ENCODE peak calls at places on chromosomes 4 and X, in seven cellular contexts. One of them, this sample, is unnamed.

GRCh38 chr4:129822708-129823504 is 727.0 kb downstream of the C4orf33 start:
- DNase-seq in stomach: no peak
- DNase-seq in right atrium auricular region: peak
- DNase-seq in H1: no peak
- DNase-seq in breast epithelium: no peak
- DNase-seq in activated B cell treated with CpG ODN at 0.5 μM for 24 hours: no peak
- DNase-seq in hepatocyte: peak
- DNase-seq in this sample: no peak

GRCh38 chrX:97332963-97333362 is 449.3 kb downstream of the RPA4 start:
- DNase-seq in stomach: no peak
- DNase-seq in right atrium auricular region: no peak
- DNase-seq in H1: no peak
- DNase-seq in breast epithelium: no peak
- DNase-seq in activated B cell treated with CpG ODN at 0.5 μM for 24 hours: no peak
- DNase-seq in hepatocyte: no peak
- DNase-seq in this sample: no peak

GRCh38 chrX:27186671-27187070 is 276.5 kb downstream of the PPP4R3C start:
- DNase-seq in stomach: no peak
- DNase-seq in right atrium auricular region: no peak
- DNase-seq in H1: no peak
- DNase-seq in breast epithelium: no peak
- DNase-seq in activated B cell treated with CpG ODN at 0.5 μM for 24 hours: no peak
- DNase-seq in hepatocyte: peak
- DNase-seq in this sample: no peak

GRCh38 chr4:133623847-133624246 is 474.8 kb downstream of the PCDH10 start:
- DNase-seq in stomach: no peak
- DNase-seq in right atrium auricular region: no peak
- DNase-seq in H1: no peak
- DNase-seq in breast epithelium: no peak
- DNase-seq in activated B cell treated with CpG ODN at 0.5 μM for 24 hours: no peak
- DNase-seq in hepatocyte: no peak
- DNase-seq in this sample: no peak

GRCh38 chr4:15695240-15695699 is 7.6 kb upstream of the BST1 start:
- DNase-seq in stomach: no peak
- DNase-seq in right atrium auricular region: no peak
- DNase-seq in H1: no peak
- DNase-seq in breast epithelium: no peak
- DNase-seq in activated B cell treated with CpG ODN at 0.5 μM for 24 hours: no peak
- DNase-seq in hepatocyte: no peak
- DNase-seq in this sample: no peak

GRCh38 chr4:1417522-1418390 is 11.5 kb upstream of the NKX1-1 start:
- DNase-seq in stomach: peak
- DNase-seq in right atrium auricular region: peak
- DNase-seq in H1: peak
- DNase-seq in breast epithelium: no peak
- DNase-seq in activated B cell treated with CpG ODN at 0.5 μM for 24 hours: no peak
- DNase-seq in hepatocyte: no peak
- DNase-seq in this sample: peak

GRCh38 chr4:15040916-15041463 is 38.7 kb downstream of the CPEB2 start:
- DNase-seq in stomach: no peak
- DNase-seq in right atrium auricular region: no peak
- DNase-seq in H1: no peak
- DNase-seq in breast epithelium: no peak
- DNase-seq in activated B cell treated with CpG ODN at 0.5 μM for 24 hours: no peak
- DNase-seq in hepatocyte: no peak
- DNase-seq in this sample: no peak

GRCh38 chr4:177008071-177008835 is 215.5 kb upstream of the VEGFC start:
- DNase-seq in stomach: no peak
- DNase-seq in right atrium auricular region: no peak
- DNase-seq in H1: no peak
- DNase-seq in breast epithelium: no peak
- DNase-seq in activated B cell treated with CpG ODN at 0.5 μM for 24 hours: no peak
- DNase-seq in hepatocyte: no peak
- DNase-seq in this sample: no peak

GRCh38 chr4:24924309-24924781 is 11.5 kb upstream of the CCDC149 start:
- DNase-seq in stomach: no peak
- DNase-seq in right atrium auricular region: no peak
- DNase-seq in H1: no peak
- DNase-seq in breast epithelium: no peak
- DNase-seq in activated B cell treated with CpG ODN at 0.5 μM for 24 hours: no peak
- DNase-seq in hepatocyte: peak
- DNase-seq in this sample: no peak

GRCh38 chr4:62399242-62399641 is 1199.1 kb downstream of the ADGRL3 start:
- DNase-seq in stomach: no peak
- DNase-seq in right atrium auricular region: no peak
- DNase-seq in H1: no peak
- DNase-seq in breast epithelium: no peak
- DNase-seq in activated B cell treated with CpG ODN at 0.5 μM for 24 hours: no peak
- DNase-seq in hepatocyte: no peak
- DNase-seq in this sample: no peak

GRCh38 chr4:101393256-101393655 is 45.9 kb upstream of the PPP3CA start:
- DNase-seq in stomach: no peak
- DNase-seq in right atrium auricular region: no peak
- DNase-seq in H1: no peak
- DNase-seq in breast epithelium: no peak
- DNase-seq in activated B cell treated with CpG ODN at 0.5 μM for 24 hours: no peak
- DNase-seq in hepatocyte: peak
- DNase-seq in this sample: no peak

GRCh38 chr4:151864068-151864467 is 103.3 kb upstream of the GATB start:
- DNase-seq in stomach: no peak
- DNase-seq in right atrium auricular region: no peak
- DNase-seq in H1: no peak
- DNase-seq in breast epithelium: no peak
- DNase-seq in activated B cell treated with CpG ODN at 0.5 μM for 24 hours: no peak
- DNase-seq in hepatocyte: no peak
- DNase-seq in this sample: no peak
- TF ChIP-seq CTCF in stomach: no peak
- TF ChIP-seq CTCF in right atrium auricular region: no peak
- TF ChIP-seq CTCF in H1: no peak
- TF ChIP-seq CTCF in breast epithelium: no peak
- TF ChIP-seq CTCF in activated B cell treated with CpG ODN at 0.5 μM for 24 hours: no peak
- TF ChIP-seq CTCF in hepatocyte: no peak
- TF ChIP-seq CTCF in this sample: no peak

GRCh38 chrX:44891642-44892041 is 18.7 kb downstream of the KDM6A start:
- DNase-seq in stomach: peak
- DNase-seq in right atrium auricular region: no peak
- DNase-seq in H1: no peak
- DNase-seq in breast epithelium: no peak
- DNase-seq in activated B cell treated with CpG ODN at 0.5 μM for 24 hours: no peak
- DNase-seq in hepatocyte: no peak
- DNase-seq in this sample: no peak
- TF ChIP-seq CTCF in stomach: no peak
- TF ChIP-seq CTCF in right atrium auricular region: no peak
- TF ChIP-seq CTCF in H1: no peak
- TF ChIP-seq CTCF in breast epithelium: no peak
- TF ChIP-seq CTCF in activated B cell treated with CpG ODN at 0.5 μM for 24 hours: no peak
- TF ChIP-seq CTCF in hepatocyte: no peak
- TF ChIP-seq CTCF in this sample: no peak

DNA sequence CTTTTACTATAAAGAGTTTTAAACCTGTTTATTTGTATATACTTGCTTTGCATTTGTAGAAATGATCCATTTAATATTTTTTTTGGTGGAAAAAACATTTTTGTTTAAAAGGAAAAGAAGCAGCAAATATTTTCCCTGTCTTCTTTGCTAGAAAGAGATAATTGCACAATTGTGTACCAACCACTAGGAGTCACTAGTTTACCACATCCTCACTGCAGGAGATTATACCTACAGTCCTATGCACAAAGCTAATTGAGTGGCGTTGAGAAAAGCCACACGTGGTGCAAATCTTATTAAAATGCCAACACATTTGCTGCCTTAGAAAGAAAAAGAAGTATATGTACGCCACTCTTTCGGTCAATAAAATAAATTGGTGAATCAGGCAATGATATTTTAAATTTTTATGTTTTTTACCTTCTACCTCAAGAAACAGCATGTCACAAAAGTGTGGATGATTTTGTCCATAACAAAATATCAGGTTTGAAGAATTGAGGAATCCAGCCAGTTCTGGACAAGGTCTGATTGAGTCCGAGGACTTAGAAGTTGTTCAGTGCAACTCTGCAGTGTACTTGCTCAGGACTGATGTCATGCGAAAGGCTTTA is 102.9 kb downstream of the GRXCR1 start:
- DNase-seq in stomach: no peak
- DNase-seq in right atrium auricular region: no peak
- DNase-seq in H1: no peak
- DNase-seq in breast epithelium: no peak
- DNase-seq in activated B cell treated with CpG ODN at 0.5 μM for 24 hours: no peak
- DNase-seq in hepatocyte: peak
- DNase-seq in this sample: no peak
- TF ChIP-seq CTCF in stomach: peak
- TF ChIP-seq CTCF in right atrium auricular region: no peak
- TF ChIP-seq CTCF in H1: peak
- TF ChIP-seq CTCF in breast epithelium: peak
- TF ChIP-seq CTCF in activated B cell treated with CpG ODN at 0.5 μM for 24 hours: no peak
- TF ChIP-seq CTCF in hepatocyte: peak
- TF ChIP-seq CTCF in this sample: peak

DNA sequence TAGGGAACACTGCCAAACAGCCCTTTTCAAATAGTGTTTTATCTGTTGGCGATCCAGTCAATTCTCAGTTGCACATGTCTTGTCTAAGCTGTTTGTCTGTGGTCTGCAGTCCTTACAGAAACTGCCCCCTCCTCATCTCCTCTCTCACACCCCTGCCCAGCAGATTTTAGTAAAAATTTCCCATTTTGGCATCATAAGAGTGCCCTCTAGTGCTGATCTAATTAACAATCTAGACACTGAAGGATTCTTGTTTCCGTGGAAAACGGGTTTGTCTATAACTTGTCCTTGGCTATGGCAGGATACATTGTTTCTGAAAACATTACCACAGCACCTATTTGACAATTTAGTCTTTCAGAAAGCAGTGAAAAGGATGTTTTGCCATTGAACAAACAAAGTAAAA is 227.2 kb upstream of the MBNL3 start:
- DNase-seq in stomach: no peak
- DNase-seq in right atrium auricular region: no peak
- DNase-seq in H1: no peak
- DNase-seq in breast epithelium: no peak
- DNase-seq in activated B cell treated with CpG ODN at 0.5 μM for 24 hours: no peak
- DNase-seq in hepatocyte: no peak
- DNase-seq in this sample: no peak
- TF ChIP-seq CTCF in stomach: no peak
- TF ChIP-seq CTCF in right atrium auricular region: no peak
- TF ChIP-seq CTCF in H1: peak
- TF ChIP-seq CTCF in breast epithelium: no peak
- TF ChIP-seq CTCF in activated B cell treated with CpG ODN at 0.5 μM for 24 hours: no peak
- TF ChIP-seq CTCF in hepatocyte: peak
- TF ChIP-seq CTCF in this sample: peak

GRCh38 chr4:52370576-52370975 is 288.5 kb downstream of the USP46 start:
- DNase-seq in stomach: no peak
- DNase-seq in right atrium auricular region: no peak
- DNase-seq in H1: no peak
- DNase-seq in breast epithelium: no peak
- DNase-seq in activated B cell treated with CpG ODN at 0.5 μM for 24 hours: no peak
- DNase-seq in hepatocyte: no peak
- DNase-seq in this sample: no peak

GRCh38 chr4:52373650-52374049 is 285.5 kb downstream of the USP46 start:
- DNase-seq in stomach: no peak
- DNase-seq in right atrium auricular region: no peak
- DNase-seq in H1: no peak
- DNase-seq in breast epithelium: no peak
- DNase-seq in activated B cell treated with CpG ODN at 0.5 μM for 24 hours: no peak
- DNase-seq in hepatocyte: no peak
- DNase-seq in this sample: no peak

GRCh38 chr4:52372747-52373146 is 286.4 kb downstream of the USP46 start:
- DNase-seq in stomach: no peak
- DNase-seq in right atrium auricular region: no peak
- DNase-seq in H1: no peak
- DNase-seq in breast epithelium: no peak
- DNase-seq in activated B cell treated with CpG ODN at 0.5 μM for 24 hours: no peak
- DNase-seq in hepatocyte: no peak
- DNase-seq in this sample: no peak

GRCh38 chr4:52371861-52372260 is 287.2 kb downstream of the USP46 start:
- DNase-seq in stomach: no peak
- DNase-seq in right atrium auricular region: no peak
- DNase-seq in H1: no peak
- DNase-seq in breast epithelium: no peak
- DNase-seq in activated B cell treated with CpG ODN at 0.5 μM for 24 hours: no peak
- DNase-seq in hepatocyte: no peak
- DNase-seq in this sample: no peak

DNA sequence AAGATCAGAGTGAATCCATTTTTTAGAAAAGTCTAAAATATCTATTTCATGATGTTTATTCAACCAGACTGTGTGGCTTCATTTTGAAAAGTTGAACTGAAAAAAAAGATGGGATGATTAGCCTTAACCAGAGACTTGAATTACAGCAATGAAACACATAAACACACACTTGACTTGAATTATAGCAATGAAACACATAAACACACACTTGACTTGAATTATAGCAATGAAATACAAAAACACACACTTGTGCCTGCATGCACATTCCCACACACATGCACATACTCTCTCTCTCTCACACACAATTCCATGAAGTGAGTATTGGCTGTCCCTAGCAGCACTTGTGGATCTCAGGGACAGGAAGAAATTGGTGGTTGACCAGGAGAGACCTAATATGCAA is 286.8 kb downstream of the USP46 start:
- DNase-seq in stomach: no peak
- DNase-seq in right atrium auricular region: no peak
- DNase-seq in H1: no peak
- DNase-seq in breast epithelium: no peak
- DNase-seq in activated B cell treated with CpG ODN at 0.5 μM for 24 hours: no peak
- DNase-seq in hepatocyte: no peak
- DNase-seq in this sample: no peak
- TF ChIP-seq CTCF in stomach: no peak
- TF ChIP-seq CTCF in right atrium auricular region: no peak
- TF ChIP-seq CTCF in H1: no peak
- TF ChIP-seq CTCF in breast epithelium: no peak
- TF ChIP-seq CTCF in activated B cell treated with CpG ODN at 0.5 μM for 24 hours: no peak
- TF ChIP-seq CTCF in hepatocyte: no peak
- TF ChIP-seq CTCF in this sample: no peak

GRCh38 chr4:163553146-163553545 is 58.7 kb downstream of the TMA16 start:
- DNase-seq in stomach: no peak
- DNase-seq in right atrium auricular region: no peak
- DNase-seq in H1: no peak
- DNase-seq in breast epithelium: no peak
- DNase-seq in activated B cell treated with CpG ODN at 0.5 μM for 24 hours: no peak
- DNase-seq in hepatocyte: no peak
- DNase-seq in this sample: no peak
- TF ChIP-seq CTCF in stomach: no peak
- TF ChIP-seq CTCF in right atrium auricular region: no peak
- TF ChIP-seq CTCF in H1: no peak
- TF ChIP-seq CTCF in breast epithelium: no peak
- TF ChIP-seq CTCF in activated B cell treated with CpG ODN at 0.5 μM for 24 hours: no peak
- TF ChIP-seq CTCF in hepatocyte: no peak
- TF ChIP-seq CTCF in this sample: no peak

GRCh38 chr4:104064650-104065577 is 345.1 kb upstream of the TACR3 start:
- DNase-seq in stomach: peak
- DNase-seq in right atrium auricular region: no peak
- DNase-seq in H1: peak
- DNase-seq in breast epithelium: no peak
- DNase-seq in activated B cell treated with CpG ODN at 0.5 μM for 24 hours: no peak
- DNase-seq in hepatocyte: peak
- DNase-seq in this sample: no peak
- TF ChIP-seq CTCF in stomach: peak
- TF ChIP-seq CTCF in right atrium auricular region: no peak
- TF ChIP-seq CTCF in H1: peak
- TF ChIP-seq CTCF in breast epithelium: peak
- TF ChIP-seq CTCF in activated B cell treated with CpG ODN at 0.5 μM for 24 hours: no peak
- TF ChIP-seq CTCF in hepatocyte: peak
- TF ChIP-seq CTCF in this sample: peak

DNA sequence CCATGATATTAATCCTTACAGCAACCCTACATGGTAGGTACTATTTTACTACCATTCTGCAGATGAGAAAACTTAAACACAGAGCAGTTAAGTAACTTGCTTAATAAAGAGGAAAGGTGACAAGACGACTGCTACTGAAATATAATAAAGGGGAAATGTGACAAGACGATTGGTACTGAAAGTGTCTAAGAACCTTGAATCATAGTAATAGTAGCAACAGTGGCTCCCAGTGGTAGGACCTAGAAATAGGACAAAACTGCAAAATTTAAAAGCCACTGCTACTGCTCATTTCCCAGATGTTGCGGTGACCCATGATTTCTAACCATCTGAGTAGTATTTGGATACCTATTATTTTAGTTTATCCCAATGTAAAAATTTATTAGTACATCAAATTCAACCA is 89.5 kb downstream of the TASL start:
- DNase-seq in stomach: no peak
- DNase-seq in right atrium auricular region: no peak
- DNase-seq in H1: no peak
- DNase-seq in breast epithelium: no peak
- DNase-seq in activated B cell treated with CpG ODN at 0.5 μM for 24 hours: no peak
- DNase-seq in hepatocyte: peak
- DNase-seq in this sample: no peak
- TF ChIP-seq CTCF in stomach: no peak
- TF ChIP-seq CTCF in right atrium auricular region: no peak
- TF ChIP-seq CTCF in H1: no peak
- TF ChIP-seq CTCF in breast epithelium: no peak
- TF ChIP-seq CTCF in activated B cell treated with CpG ODN at 0.5 μM for 24 hours: no peak
- TF ChIP-seq CTCF in hepatocyte: peak
- TF ChIP-seq CTCF in this sample: peak

This sample was measured in type B pancreatic cell.